ENCODE peak calls at places on chromosomes 5 and 9, in four cellular contexts. B, O, D and I are unnamed samples.

GRCh38 chr9:125932012-125932411 is 184.8 kb downstream of the PBX3 start:
- DNase-seq in B (peak; percentile 99), D (no peak), O (peak; percentile 14), I (peak; percentile 99)

GRCh38 chr5:171344936-171345608 is 36.0 kb downstream of the TLX3 start:
- DNase-seq in O (no peak), B (no peak), D (no peak), I (no peak)

GRCh38 chr5:151673421-151673820 is 13.3 kb downstream of the SPARC start:
- DNase-seq in O (no peak), B (no peak), D (no peak), I (peak; percentile 21)

GRCh38 chr9:107767711-107768110 is 278.1 kb upstream of the KLF4 start:
- DNase-seq in D (no peak), B (no peak), O (no peak), I (no peak)

GRCh38 chr5:1130218-1130946 is 18.5 kb upstream of the SLC12A7 start:
- DNase-seq in O (peak; percentile 80), B (no peak), D (peak; percentile 44), I (no peak)

GRCh38 chr5:158822099-158822498 is 277.6 kb downstream of the EBF1 start:
- DNase-seq in D (no peak), B (no peak), O (no peak), I (no peak)

GRCh38 chr5:27821681-27822080 is 783.3 kb upstream of the CDH9 start:
- DNase-seq in O (no peak), D (no peak), B (no peak), I (no peak)

GRCh38 chr5:120083851-120084615 is 380.1 kb upstream of the PRR16 start:
- DNase-seq in B (peak; percentile 13), D (no peak), O (no peak), I (no peak)

GRCh38 chr5:78727786-78728761 is 79.5 kb upstream of the LHFPL2 start:
- DNase-seq in O (no peak), B (no peak), D (no peak), I (no peak)

GRCh38 chr5:157670662-157671591 is at the start of gene C5orf52:
- DNase-seq in D (peak; percentile 51), O (peak; percentile 69), B (peak; percentile 14), I (peak; percentile 43)

GRCh38 chr9:89359636-89360315 is 41.5 kb downstream of the SECISBP2 start:
- DNase-seq in O (no peak), D (no peak), B (peak; percentile 7), I (peak; percentile 13)

GRCh38 chr5:72036951-72037350 is 70.3 kb upstream of the MAP1B start:
- DNase-seq in O (peak; percentile 42), D (no peak), B (peak; percentile 4), I (peak; percentile 57)

GRCh38 chr5:10656176-10656830 is 92.4 kb downstream of the ANKRD33B start:
- DNase-seq in D (no peak), O (no peak), B (peak; percentile 54), I (no peak)

GRCh38 chr5:168174376-168174775 is 117.1 kb upstream of the WWC1 start:
- DNase-seq in D (no peak), O (no peak), B (no peak), I (no peak)

GRCh38 chr9:110058304-110058953 is 149.5 kb downstream of the C9orf152 start:
- DNase-seq in B (peak; percentile 52), O (peak; percentile 69), D (no peak), I (peak; percentile 40)

GRCh38 chr5:147697380-147697779 is 85.1 kb downstream of the JAKMIP2 start:
- DNase-seq in D (no peak), B (no peak), O (no peak), I (no peak)

GRCh38 chr9:113658565-113658935 is 195.0 kb downstream of the RGS3 start:
- DNase-seq in B (no peak), O (no peak), D (no peak), I (no peak)

GRCh38 chr5:156109317-156110023 is 217.5 kb upstream of the SGCD start:
- DNase-seq in B (peak; percentile 63), O (no peak), D (no peak), I (no peak)

GRCh38 chr5:32679218-32679617 is 31.9 kb upstream of the NPR3 start:
- DNase-seq in B (peak; percentile 48), O (no peak), D (no peak), I (peak; percentile 5)

GRCh38 chr5:94808497-94808896 is 190.0 kb downstream of the SLF1 start:
- DNase-seq in B (no peak), D (no peak), O (no peak), I (no peak)